ENCODE peak calls at places on chromosome 18, in six cellular contexts. A is fibroblast of the aortic adventitia, L is dorsolateral prefrontal cortex, R is IMR-90, S is DND-41, M is bronchial epithelial cell. O is an unnamed sample.

GRCh38 chr18:74196220-74197119 is 48.1 kb downstream of the TIMM21 start:
- DNase-seq in A (peak), L (peak), R (peak), S (peak), M (peak), O (peak)

GRCh38 chr18:45416168-45416567 is 199.1 kb upstream of the SLC14A2 start:
- DNase-seq in A (no peak), L (no peak), R (no peak), S (no peak), M (no peak), O (no peak)

GRCh38 chr18:10067670-10068659 is 154.1 kb downstream of the VAPA start:
- DNase-seq in A (no peak), L (no peak), R (no peak), S (peak), M (no peak), O (no peak)

GRCh38 chr18:69843047-69843446 is 104.6 kb downstream of the CD226 start:
- DNase-seq in A (no peak), L (no peak), R (no peak), S (no peak), M (no peak), O (no peak)

GRCh38 chr18:36130883-36131653 is 1.4 kb downstream of the ELP2 start:
- DNase-seq in A (no peak), L (no peak), R (no peak), S (no peak), M (no peak), O (no peak)

GRCh38 chr18:22739789-22740188 is 193.3 kb upstream of the RBBP8 start:
- DNase-seq in A (no peak), L (no peak), R (no peak), S (no peak), M (no peak), O (peak)

GRCh38 chr18:74040459-74041332 is 106.9 kb downstream of the FBXO15 start:
- DNase-seq in A (no peak), L (no peak), R (peak), S (peak), M (no peak), O (peak)

GRCh38 chr18:48541026-48541746 is 2.4 kb downstream of the CTIF start:
- DNase-seq in A (peak), L (peak), R (peak), S (no peak), M (peak), O (peak)

GRCh38 chr18:58859935-58860334 is 4.7 kb upstream of the ZNF532 start:
- DNase-seq in A (no peak), L (no peak), R (no peak), S (no peak), M (no peak), O (no peak)

GRCh38 chr18:32139835-32140283 is 48.2 kb downstream of the RNF138 start:
- DNase-seq in A (no peak), L (no peak), R (no peak), S (no peak), M (no peak), O (no peak)
- TF ChIP-seq CTCF in A (no peak), L (no peak), R (no peak), S (no peak), M (no peak), O (no peak)

GRCh38 chr18:29057703-29058102 is 880.8 kb upstream of the CDH2 start:
- DNase-seq in A (no peak), L (no peak), R (no peak), S (no peak), M (no peak), O (no peak)

GRCh38 chr18:29062921-29063320 is 886.0 kb upstream of the CDH2 start:
- DNase-seq in A (peak), L (no peak), R (no peak), S (no peak), M (no peak), O (no peak)

GRCh38 chr18:29060349-29060748 is 883.4 kb upstream of the CDH2 start:
- DNase-seq in A (no peak), L (no peak), R (no peak), S (no peak), M (no peak), O (no peak)

GRCh38 chr18:29063346-29063745 is 886.4 kb upstream of the CDH2 start:
- DNase-seq in A (peak), L (no peak), R (peak), S (no peak), M (no peak), O (no peak)
- TF ChIP-seq CTCF in A (no peak), L (no peak), R (no peak), S (no peak), M (no peak), O (no peak)

GRCh38 chr18:61554946-61555361 is 221.7 kb downstream of the CDH20 start:
- DNase-seq in A (peak), L (no peak), R (peak), S (no peak), M (no peak), O (no peak)
- TF ChIP-seq CTCF in A (no peak), L (no peak), R (no peak), S (no peak), M (no peak), O (no peak)

GRCh38 chr18:55385770-55386169 is 202.2 kb downstream of the TCF4 start:
- DNase-seq in A (no peak), L (peak), R (no peak), S (no peak), M (no peak), O (no peak)

GRCh38 chr18:55384115-55384514 is 203.9 kb downstream of the TCF4 start:
- DNase-seq in A (no peak), L (no peak), R (no peak), S (no peak), M (no peak), O (no peak)

GRCh38 chr18:55386545-55386944 is 201.4 kb downstream of the TCF4 start:
- DNase-seq in A (no peak), L (no peak), R (no peak), S (no peak), M (no peak), O (no peak)

GRCh38 chr18:55382277-55382805 is 205.7 kb downstream of the TCF4 start:
- DNase-seq in A (no peak), L (no peak), R (no peak), S (no peak), M (no peak), O (no peak)

DNA sequence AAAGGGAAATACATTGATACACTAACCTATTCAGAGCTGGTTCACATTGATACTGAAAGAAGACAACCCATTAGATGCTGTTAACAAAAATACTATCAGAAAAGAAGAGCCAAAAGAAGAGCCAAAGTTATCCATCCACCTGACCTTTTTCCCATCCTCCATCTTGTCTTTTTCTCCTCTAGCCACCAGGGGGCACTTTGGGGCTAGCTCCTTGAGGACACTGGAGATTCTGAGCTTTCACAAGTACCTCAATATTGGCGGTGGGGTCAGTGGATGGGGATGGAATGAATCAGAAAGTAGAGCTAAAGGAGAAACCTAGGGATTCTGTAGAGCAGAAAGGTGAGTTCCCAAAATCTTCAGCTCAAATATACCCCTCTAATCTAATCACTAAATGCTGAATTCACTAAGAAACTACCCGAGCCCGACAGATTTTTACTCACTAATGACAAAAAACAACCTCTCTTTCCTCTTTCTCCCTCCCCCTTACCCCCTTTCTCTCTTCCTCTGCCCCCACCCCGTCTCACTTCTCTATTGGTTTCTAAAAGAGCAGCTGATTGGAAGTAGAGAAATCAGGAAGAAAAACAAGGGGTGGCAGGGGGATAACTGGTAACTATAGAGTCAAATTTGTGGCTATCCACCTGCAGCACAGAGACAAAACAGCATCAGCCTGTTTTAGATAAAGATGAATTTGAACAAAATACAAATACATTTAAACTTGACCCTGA is 203.3 kb downstream of the TCF4 start:
- DNase-seq in A (peak), L (peak), R (peak), S (peak), M (peak), O (peak)
- TF ChIP-seq CTCF in A (peak), L (peak), R (peak), S (peak), M (peak), O (peak)

DNA sequence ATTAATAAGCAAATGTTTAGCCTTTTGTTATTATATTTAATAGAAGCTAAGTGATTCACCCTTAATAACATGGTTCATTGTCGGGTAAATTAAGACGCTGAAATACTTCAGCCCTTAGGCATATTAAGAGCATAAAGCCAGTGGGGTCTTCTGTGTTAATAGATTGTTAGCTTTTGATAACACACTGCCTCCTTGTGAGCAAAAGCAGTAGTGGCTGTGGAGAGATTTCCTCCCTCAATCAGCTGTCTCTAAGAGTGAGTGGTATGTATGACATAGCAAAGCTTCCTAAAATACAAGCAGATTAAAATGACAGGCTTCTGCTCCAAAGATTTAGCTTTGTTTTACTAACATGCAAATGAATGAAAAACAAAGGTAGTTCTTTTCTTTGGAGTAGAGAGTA is 143.7 kb upstream of the SYT4 start:
- DNase-seq in A (no peak), L (no peak), R (no peak), S (no peak), M (no peak), O (no peak)
- TF ChIP-seq CTCF in A (no peak), L (no peak), R (no peak), S (peak), M (peak), O (no peak)

DNA sequence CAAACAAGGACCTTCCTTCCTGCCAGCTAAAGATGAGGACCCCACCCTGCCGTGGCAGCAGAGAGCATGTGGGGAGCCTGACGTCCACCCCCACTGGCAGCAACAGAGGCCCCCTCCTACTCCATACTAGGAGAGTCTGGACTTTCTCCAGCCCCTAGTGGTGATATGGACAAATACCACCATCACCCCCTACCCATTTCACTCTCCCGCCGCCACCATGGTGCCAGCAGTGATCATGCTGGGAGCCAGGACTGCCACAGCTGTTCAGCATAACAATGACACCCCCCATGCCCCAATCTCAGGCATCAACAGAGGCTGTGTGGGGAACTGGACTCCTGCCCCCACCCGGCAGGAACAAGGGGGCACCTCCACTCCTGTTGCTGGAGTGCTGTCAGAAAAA is 42.7 kb upstream of the ATP9B start:
- DNase-seq in A (no peak), L (no peak), R (no peak), S (no peak), M (no peak), O (no peak)
- TF ChIP-seq CTCF in A (no peak), L (no peak), R (no peak), S (peak), M (no peak), O (no peak)

O was measured in activated CD8-positive, alpha-beta T cell treated with anti-CD3 and anti-CD28 coated beads for 36 hours.